ENCODE peak calls at places on chromosome 3, in ten cellular contexts. I, F, D, Y, L, N, H, O, Z and T are unnamed samples.

GRCh38 chr3:32569540-32570425 is 875 bp downstream of the DYNC1LI1 start:
- DNase-seq in I (peak), F (no peak), D (no peak), Y (peak), L (peak), N (peak), H (peak), O (peak), Z (peak), T (peak)

GRCh38 chr3:172094621-172095557 is 55.5 kb downstream of the FNDC3B start:
- DNase-seq in I (no peak), F (no peak), D (no peak), Y (no peak), L (peak), N (no peak), H (peak), O (no peak), Z (no peak), T (no peak)

GRCh38 chr3:50623840-50624474 is 7.0 kb downstream of the MAPKAPK3 start:
- DNase-seq in I (no peak), F (no peak), D (no peak), Y (no peak), L (peak), N (no peak), H (peak), O (no peak), Z (no peak), T (no peak)

GRCh38 chr3:69914395-69914794 is 85.1 kb upstream of the SAMMSON start:
- DNase-seq in I (no peak), F (no peak), D (no peak), Y (no peak), L (no peak), N (no peak), H (peak), O (no peak), Z (no peak), T (no peak)

GRCh38 chr3:127418560-127419099 is 130.8 kb upstream of the PRR20G start:
- DNase-seq in I (no peak), F (no peak), D (no peak), Y (no peak), L (no peak), N (no peak), H (no peak), O (no peak), Z (no peak), T (no peak)

GRCh38 chr3:128714887-128715496 is 11.0 kb upstream of the RAB7A start:
- DNase-seq in I (no peak), F (no peak), D (no peak), Y (no peak), L (no peak), N (no peak), H (peak), O (no peak), Z (no peak), T (no peak)

GRCh38 chr3:171776411-171776810 is 33.9 kb downstream of the PLD1 start:
- DNase-seq in I (no peak), F (no peak), D (no peak), Y (no peak), L (no peak), N (no peak), H (no peak), O (no peak), Z (no peak), T (no peak)

GRCh38 chr3:194219826-194220407 is 84.0 kb downstream of the HES1 start:
- DNase-seq in I (no peak), F (no peak), D (no peak), Y (no peak), L (no peak), N (no peak), H (no peak), O (no peak), Z (no peak), T (no peak)

GRCh38 chr3:177569823-177570657 is 372.8 kb upstream of the TBL1XR1 start:
- DNase-seq in I (no peak), F (no peak), D (no peak), Y (no peak), L (peak), N (no peak), H (no peak), O (no peak), Z (no peak), T (no peak)

GRCh38 chr3:189701934-189702693 is 70.9 kb downstream of the TP63 start:
- DNase-seq in I (no peak), F (no peak), D (no peak), Y (no peak), L (no peak), N (no peak), H (no peak), O (peak), Z (no peak), T (no peak)

GRCh38 chr3:187296058-187296457 is 4.5 kb upstream of the MASP1 start:
- DNase-seq in I (no peak), F (no peak), D (no peak), Y (no peak), L (peak), N (no peak), H (no peak), O (no peak), Z (no peak), T (no peak)

GRCh38 chr3:194104041-194104751 is 31.8 kb upstream of the HES1 start:
- DNase-seq in I (no peak), F (no peak), D (no peak), Y (peak), L (no peak), N (no peak), H (no peak), O (no peak), Z (no peak), T (no peak)

GRCh38 chr3:39108309-39108708 is 829 bp downstream of the TTC21A start:
- DNase-seq in I (no peak), F (no peak), D (no peak), Y (no peak), L (no peak), N (peak), H (peak), O (no peak), Z (no peak), T (no peak)

GRCh38 chr3:188153949-188154757 is at the start of gene LPP:
- DNase-seq in I (peak), F (no peak), D (peak), Y (peak), L (peak), N (peak), H (peak), O (peak), Z (peak), T (peak)

GRCh38 chr3:169822983-169823382 is 10.3 kb upstream of the LRRC34 start:
- DNase-seq in I (no peak), F (no peak), D (no peak), Y (no peak), L (no peak), N (no peak), H (no peak), O (no peak), Z (no peak), T (no peak)

GRCh38 chr3:127741246-127741645 is 68.5 kb downstream of the ABTB1 start:
- DNase-seq in I (no peak), F (no peak), D (no peak), Y (peak), L (no peak), N (no peak), H (no peak), O (no peak), Z (no peak), T (no peak)

GRCh38 chr3:16883726-16884083 is 1.1 kb upstream of the PLCL2 start:
- DNase-seq in I (no peak), F (no peak), D (no peak), Y (no peak), L (no peak), N (no peak), H (no peak), O (no peak), Z (no peak), T (no peak)

GRCh38 chr3:182455011-182455410 is 338.3 kb upstream of the ATP11B start:
- DNase-seq in I (no peak), F (no peak), D (no peak), Y (no peak), L (no peak), N (no peak), H (no peak), O (no peak), Z (no peak), T (no peak)

GRCh38 chr3:94862703-94863102 is 799.8 kb downstream of the NSUN3 start:
- DNase-seq in I (no peak), F (no peak), D (no peak), Y (no peak), L (peak), N (no peak), H (peak), O (no peak), Z (no peak), T (peak)

GRCh38 chr3:156106721-156107373 is 13.5 kb upstream of the KCNAB1 start:
- DNase-seq in I (no peak), F (no peak), D (no peak), Y (no peak), L (no peak), N (no peak), H (no peak), O (no peak), Z (no peak), T (no peak)

GRCh38 chr3:48407542-48408099 is 22.3 kb downstream of the PLXNB1 start:
- DNase-seq in I (no peak), F (no peak), D (no peak), Y (peak), L (no peak), N (peak), H (no peak), O (no peak), Z (no peak), T (peak)

GRCh38 chr3:31800436-31800835 is 180.6 kb downstream of the OSBPL10 start:
- DNase-seq in I (no peak), F (no peak), D (no peak), Y (no peak), L (no peak), N (no peak), H (no peak), O (no peak), Z (no peak), T (no peak)

GRCh38 chr3:155282416-155283091 is 10.9 kb downstream of the STRIT1 start:
- DNase-seq in I (no peak), F (no peak), D (no peak), Y (no peak), L (peak), N (no peak), H (no peak), O (no peak), Z (no peak), T (no peak)

GRCh38 chr3:188546835-188547670 is 393.1 kb downstream of the LPP start:
- DNase-seq in I (no peak), F (no peak), D (no peak), Y (no peak), L (peak), N (no peak), H (no peak), O (no peak), Z (no peak), T (no peak)

GRCh38 chr3:105781871-105782270 is 86.9 kb downstream of the CBLB start:
- DNase-seq in I (no peak), F (no peak), D (no peak), Y (no peak), L (no peak), N (no peak), H (no peak), O (no peak), Z (no peak), T (no peak)

GRCh38 chr3:123667784-123668183 is 82.9 kb upstream of the HACD2 start:
- DNase-seq in I (no peak), F (no peak), D (no peak), Y (no peak), L (no peak), N (no peak), H (no peak), O (no peak), Z (no peak), T (no peak)

GRCh38 chr3:69881756-69882428 is 117.6 kb upstream of the SAMMSON start:
- DNase-seq in I (no peak), F (no peak), D (no peak), Y (no peak), L (no peak), N (no peak), H (no peak), O (no peak), Z (no peak), T (no peak)

GRCh38 chr3:56556908-56557814 is at the start of gene CCDC66:
- DNase-seq in I (peak), F (peak), D (peak), Y (peak), L (peak), N (peak), H (peak), O (peak), Z (peak), T (peak)

GRCh38 chr3:56557815-56558170 is 818 bp downstream of the CCDC66 start:
- DNase-seq in I (no peak), F (no peak), D (no peak), Y (no peak), L (no peak), N (no peak), H (no peak), O (no peak), Z (no peak), T (no peak)
- TF ChIP-seq CTCF in I (no peak), F (no peak), D (peak), Y (no peak), L (no peak), N (peak), H (peak), O (no peak), Z (no peak), T (peak)

GRCh38 chr3:10700821-10701220 is 115.2 kb upstream of the SLC6A11 start:
- DNase-seq in I (no peak), F (no peak), D (no peak), Y (no peak), L (no peak), N (no peak), H (no peak), O (no peak), Z (no peak), T (no peak)

GRCh38 chr3:10706156-10707088 is 109.6 kb upstream of the SLC6A11 start:
- DNase-seq in I (no peak), F (no peak), D (no peak), Y (no peak), L (no peak), N (no peak), H (peak), O (no peak), Z (no peak), T (peak)

GRCh38 chr3:10707089-10707983 is 108.7 kb upstream of the SLC6A11 start:
- DNase-seq in I (no peak), F (no peak), D (no peak), Y (no peak), L (no peak), N (no peak), H (no peak), O (peak), Z (no peak), T (peak)

GRCh38 chr3:10702961-10703740 is 112.9 kb upstream of the SLC6A11 start:
- DNase-seq in I (no peak), F (no peak), D (no peak), Y (no peak), L (no peak), N (no peak), H (peak), O (peak), Z (no peak), T (peak)

DNA sequence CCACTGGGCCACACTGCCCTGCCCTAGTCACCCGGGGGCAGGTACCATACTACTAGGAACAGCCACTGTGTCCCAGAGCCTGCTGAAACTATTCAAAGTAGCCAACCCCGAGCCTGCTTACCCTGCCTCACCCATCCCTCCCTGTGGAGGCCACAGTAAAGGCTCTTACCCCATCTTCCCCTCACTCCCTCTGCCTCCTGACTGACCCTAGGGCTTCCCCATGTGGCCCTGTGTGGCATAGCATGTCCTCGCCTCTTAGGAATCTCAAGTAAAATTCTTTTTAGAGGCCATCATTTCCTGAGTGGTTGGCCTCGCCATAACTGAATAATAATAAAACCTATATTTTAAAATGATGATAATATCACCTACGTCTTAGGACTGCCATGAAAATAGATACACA is 112.2 kb upstream of the SLC6A11 start:
- DNase-seq in I (no peak), F (no peak), D (no peak), Y (no peak), L (peak), N (no peak), H (peak), O (peak), Z (no peak), T (peak)
- TF ChIP-seq CTCF in I (no peak), F (no peak), D (no peak), Y (no peak), L (peak), N (peak), H (peak), O (peak), Z (no peak), T (peak)

GRCh38 chr3:36843065-36844051 is 79.0 kb upstream of the DCLK3 start:
- DNase-seq in I (peak), F (no peak), D (no peak), Y (no peak), L (peak), N (no peak), H (peak), O (peak), Z (no peak), T (peak)
- TF ChIP-seq CTCF in I (peak), F (peak), D (peak), Y (peak), L (peak), N (peak), H (peak), O (peak), Z (no peak), T (peak)

GRCh38 chr3:68447885-68448284 is 484.5 kb downstream of the TAFA4 start:
- DNase-seq in I (no peak), F (no peak), D (no peak), Y (no peak), L (no peak), N (no peak), H (no peak), O (peak), Z (no peak), T (no peak)
- TF ChIP-seq CTCF in I (no peak), F (no peak), D (no peak), Y (no peak), L (no peak), N (no peak), H (no peak), O (no peak), Z (no peak), T (no peak)

DNA sequence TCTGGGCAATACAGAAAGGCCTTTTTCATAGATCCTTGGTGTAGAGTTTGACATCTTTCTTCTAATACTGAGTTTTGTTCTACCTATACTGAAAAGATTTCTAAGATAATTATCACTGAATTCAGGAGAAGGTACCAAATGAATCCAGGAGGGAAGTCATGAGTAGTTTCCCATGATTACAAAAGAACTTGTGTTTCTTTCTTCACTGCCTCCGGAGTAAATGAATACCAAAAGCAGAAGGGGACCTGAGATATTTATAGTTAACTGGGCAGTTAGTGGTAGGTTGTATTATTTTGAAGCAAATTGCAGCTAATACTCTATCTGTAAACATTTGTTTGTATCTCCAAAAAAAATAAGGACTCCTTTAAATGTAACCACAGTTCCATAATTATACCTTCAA is 175.4 kb downstream of the SUCNR1 start:
- DNase-seq in I (no peak), F (no peak), D (no peak), Y (no peak), L (no peak), N (no peak), H (no peak), O (no peak), Z (no peak), T (no peak)
- TF ChIP-seq CTCF in I (no peak), F (no peak), D (no peak), Y (no peak), L (no peak), N (no peak), H (no peak), O (no peak), Z (no peak), T (no peak)